ENCODE peak calls at places on chromosomes 6 and 20, in four cellular contexts. Y, F, E and K are unnamed samples.

GRCh38 chr6:3045369-3045768 is 22.9 kb upstream of the RIPK1 start:
- DNase-seq in Y (no peak), F (no peak), E (no peak), K (no peak)

GRCh38 chr6:45965007-45965406 is 50.7 kb downstream of the CLIC5 start:
- DNase-seq in Y (peak), F (no peak), E (no peak), K (no peak)

GRCh38 chr6:47679507-47679906 is 18.9 kb upstream of the ADGRF4 start:
- DNase-seq in Y (no peak), F (no peak), E (no peak), K (no peak)

GRCh38 chr6:118667988-118668387 is 16.6 kb upstream of the CEP85L start:
- DNase-seq in Y (no peak), F (no peak), E (no peak), K (no peak)

GRCh38 chr6:80454661-80455365 is 348.3 kb downstream of the BCKDHB start:
- DNase-seq in Y (peak), F (no peak), E (no peak), K (no peak)

GRCh38 chr6:13479971-13480434 is 7.4 kb downstream of the GFOD1 start:
- DNase-seq in Y (no peak), F (no peak), E (no peak), K (no peak)

GRCh38 chr6:7886132-7886531 is 24.5 kb downstream of the TXNDC5 start:
- DNase-seq in Y (no peak), F (no peak), E (no peak), K (no peak)

GRCh38 chr20:58714340-58714922 is 21.8 kb downstream of the NPEPL1 start:
- DNase-seq in Y (no peak), F (peak), E (no peak), K (peak)

GRCh38 chr6:157274471-157275226 is 48.7 kb downstream of the TMEM242 start:
- DNase-seq in Y (peak), F (peak), E (peak), K (peak)

GRCh38 chr6:40358473-40359460 is 228.4 kb downstream of the LRFN2 start:
- DNase-seq in Y (no peak), F (no peak), E (no peak), K (no peak)

GRCh38 chr6:118551063-118551672 is 3.1 kb downstream of the PLN start:
- DNase-seq in Y (peak), F (no peak), E (peak), K (peak)

GRCh38 chr6:97294451-97294850 is 11.4 kb upstream of the MMS22L start:
- DNase-seq in Y (peak), F (no peak), E (no peak), K (no peak)

GRCh38 chr6:134020071-134020470 is 32.4 kb downstream of the SLC2A12 start:
- DNase-seq in Y (no peak), F (no peak), E (no peak), K (no peak)